ENCODE peak calls at places on chromosome 18, in eight cellular contexts. L is HepG2, C is stomach, J is GM23338, D is HCT116, F is spleen, H is breast epithelium, P is transverse colon. A is an unnamed sample.

GRCh38 chr18:74013955-74014354 is 133.7 kb downstream of the FBXO15 start:
- DNase-seq in L (no peak), C (no peak), J (no peak), D (no peak), F (no peak), H (no peak), P (no peak), A (peak)

GRCh38 chr18:3062798-3063563 is 50.0 kb upstream of the LPIN2 start:
- DNase-seq in L (peak), C (peak), J (peak), D (peak), F (peak), H (peak), P (peak), A (peak)

GRCh38 chr18:4020026-4020425 is 435.1 kb downstream of the DLGAP1 start:
- DNase-seq in L (no peak), C (no peak), J (peak), D (no peak), F (no peak), H (no peak), P (no peak), A (no peak)

GRCh38 chr18:8299054-8299708 is 310.1 kb upstream of the RAB12 start:
- DNase-seq in L (peak), C (no peak), J (no peak), D (no peak), F (no peak), H (no peak), P (no peak), A (no peak)

GRCh38 chr18:45008694-45009372 is 328.1 kb downstream of the SETBP1 start:
- DNase-seq in L (no peak), C (no peak), J (no peak), D (no peak), F (peak), H (no peak), P (no peak), A (peak)

GRCh38 chr18:9619545-9619944 is 5.2 kb upstream of the PPP4R1 start:
- DNase-seq in L (no peak), C (no peak), J (no peak), D (no peak), F (no peak), H (no peak), P (no peak), A (no peak)

GRCh38 chr18:53937037-53937436 is 287.4 kb downstream of the MBD2 start:
- DNase-seq in L (no peak), C (no peak), J (no peak), D (no peak), F (no peak), H (no peak), P (no peak), A (no peak)

GRCh38 chr18:76476665-76477561 is 18.1 kb downstream of the ZNF516 start:
- DNase-seq in L (peak), C (no peak), J (no peak), D (no peak), F (no peak), H (no peak), P (no peak), A (no peak)

GRCh38 chr18:44579028-44579692 is 101.5 kb upstream of the SETBP1 start:
- DNase-seq in L (peak), C (no peak), J (peak), D (no peak), F (no peak), H (no peak), P (no peak), A (no peak)

GRCh38 chr18:9139400-9140039 is 2.9 kb downstream of the ANKRD12 start:
- DNase-seq in L (no peak), C (no peak), J (no peak), D (no peak), F (no peak), H (no peak), P (no peak), A (no peak)

GRCh38 chr18:2036136-2036535 is 535.2 kb downstream of the METTL4 start:
- DNase-seq in L (no peak), C (no peak), J (no peak), D (no peak), F (no peak), H (no peak), P (no peak), A (no peak)

GRCh38 chr18:36693931-36694661 is 134.7 kb downstream of the TPGS2 start:
- DNase-seq in L (peak), C (no peak), J (no peak), D (no peak), F (no peak), H (no peak), P (no peak), A (no peak)

GRCh38 chr18:7116001-7116831 is 1.4 kb downstream of the LAMA1 start:
- DNase-seq in L (no peak), C (no peak), J (peak), D (no peak), F (no peak), H (no peak), P (no peak), A (no peak)

GRCh38 chr18:69387181-69387580 is 13.5 kb upstream of the DOK6 start:
- DNase-seq in L (no peak), C (no peak), J (peak), D (no peak), F (no peak), H (no peak), P (no peak), A (no peak)

GRCh38 chr18:69383191-69383590 is 17.5 kb upstream of the DOK6 start:
- DNase-seq in L (no peak), C (no peak), J (peak), D (no peak), F (no peak), H (no peak), P (no peak), A (no peak)

GRCh38 chr18:69388222-69388621 is 12.5 kb upstream of the DOK6 start:
- DNase-seq in L (no peak), C (no peak), J (no peak), D (no peak), F (no peak), H (no peak), P (no peak), A (no peak)
- TF ChIP-seq POLR2AphosphoS5 in L (no peak), C (no peak), J (no peak), D (no peak), F (no peak), H (no peak), P (no peak), A (no peak)

GRCh38 chr18:12637901-12638633 is 19.8 kb downstream of the SPIRE1 start:
- DNase-seq in L (no peak), C (no peak), J (no peak), D (no peak), F (no peak), H (no peak), P (no peak), A (no peak)

GRCh38 chr18:12640881-12641200 is 17.1 kb downstream of the SPIRE1 start:
- DNase-seq in L (no peak), C (no peak), J (no peak), D (no peak), F (no peak), H (no peak), P (no peak), A (no peak)

GRCh38 chr18:12637393-12637792 is 20.5 kb downstream of the SPIRE1 start:
- DNase-seq in L (no peak), C (no peak), J (no peak), D (no peak), F (no peak), H (no peak), P (no peak), A (no peak)

GRCh38 chr18:12638634-12639124 is 19.2 kb downstream of the SPIRE1 start:
- DNase-seq in L (no peak), C (no peak), J (no peak), D (no peak), F (no peak), H (no peak), P (no peak), A (no peak)

GRCh38 chr18:12639990-12640880 is 17.7 kb downstream of the SPIRE1 start:
- DNase-seq in L (peak), C (no peak), J (no peak), D (no peak), F (no peak), H (no peak), P (no peak), A (no peak)
- TF ChIP-seq CTCF in L (peak), C (no peak), J (no peak), D (no peak), F (no peak), H (no peak), P (no peak), A (no peak)

GRCh38 chr18:55386545-55386944 is 201.4 kb downstream of the TCF4 start:
- DNase-seq in L (no peak), C (no peak), J (no peak), D (no peak), F (no peak), H (no peak), P (no peak), A (no peak)

GRCh38 chr18:55387139-55387984 is 200.6 kb downstream of the TCF4 start:
- DNase-seq in L (peak), C (no peak), J (no peak), D (no peak), F (no peak), H (no peak), P (no peak), A (no peak)

GRCh38 chr18:55384551-55385275 is 203.3 kb downstream of the TCF4 start:
- DNase-seq in L (peak), C (no peak), J (peak), D (no peak), F (no peak), H (no peak), P (peak), A (no peak)

GRCh38 chr18:55384115-55384514 is 203.9 kb downstream of the TCF4 start:
- DNase-seq in L (no peak), C (no peak), J (no peak), D (no peak), F (no peak), H (no peak), P (no peak), A (no peak)

DNA sequence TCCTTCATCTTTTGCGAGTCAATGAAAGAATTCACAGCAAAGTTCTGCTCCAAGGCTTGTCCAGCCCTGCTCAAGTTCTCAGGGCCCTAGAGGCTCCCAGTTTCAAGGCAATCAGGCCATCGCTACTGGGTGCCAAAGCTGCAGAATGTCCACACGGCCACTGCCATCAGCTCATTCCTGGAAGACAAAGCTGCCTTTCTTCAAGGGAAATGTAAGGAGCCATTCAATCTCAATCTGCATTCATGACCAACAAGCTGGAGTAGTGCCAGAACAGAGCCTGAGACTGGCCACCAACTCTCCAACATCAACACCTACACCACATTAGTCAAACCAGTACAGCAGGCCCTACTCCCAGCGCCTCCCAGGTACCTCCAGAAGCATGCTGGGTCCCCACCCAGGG is 202.2 kb downstream of the TCF4 start:
- DNase-seq in L (no peak), C (no peak), J (no peak), D (no peak), F (no peak), H (no peak), P (no peak), A (no peak)
- H3K27ac ChIP-seq in L (no peak), C (no peak), J (no peak), D (no peak), F (no peak), H (no peak), P (no peak), A (no peak)

GRCh38 chr18:23226930-23227728 is 91.8 kb downstream of the CABLES1 start:
- DNase-seq in L (no peak), C (no peak), J (no peak), D (no peak), F (no peak), H (no peak), P (no peak), A (no peak)
- TF ChIP-seq POLR2AphosphoS5 in L (no peak), C (no peak), J (no peak), D (no peak), F (no peak), H (no peak), P (no peak), A (peak)

GRCh38 chr18:46677609-46678470 is 20.8 kb upstream of the LOXHD1 start:
- DNase-seq in L (no peak), C (no peak), J (peak), D (peak), F (no peak), H (no peak), P (no peak), A (no peak)
- TF ChIP-seq CTCF in L (no peak), C (no peak), J (peak), D (peak), F (no peak), H (no peak), P (no peak), A (no peak)

GRCh38 chr18:23503967-23504352 is 649 bp downstream of the RMC1 start:
- DNase-seq in L (no peak), C (no peak), J (peak), D (no peak), F (no peak), H (no peak), P (no peak), A (no peak)

GRCh38 chr18:23503038-23503966 is at the start of gene RMC1:
- DNase-seq in L (peak), C (peak), J (peak), D (peak), F (peak), H (peak), P (peak), A (peak)

GRCh38 chr18:23504720-23505119 is 1.4 kb downstream of the RMC1 start:
- DNase-seq in L (no peak), C (no peak), J (no peak), D (no peak), F (no peak), H (no peak), P (no peak), A (no peak)

GRCh38 chr18:23501626-23502025 is 1.7 kb upstream of the RMC1 start:
- DNase-seq in L (no peak), C (no peak), J (no peak), D (no peak), F (no peak), H (no peak), P (no peak), A (peak)

GRCh38 chr18:23502516-23503037 is 734 bp upstream of the RMC1 start:
- DNase-seq in L (no peak), C (no peak), J (no peak), D (no peak), F (no peak), H (no peak), P (peak), A (no peak)
- H3K27ac ChIP-seq in L (peak), C (peak), J (no peak), D (peak), F (peak), H (peak), P (peak), A (peak)

A was measured in upper lobe of left lung.